ENCODE peak calls at places on chromosome 11, in six cellular contexts. C is HEK293T; T is NCI-H1092; R is astrocyte of the spinal cord; X is CD8-positive, alpha-beta T cell; B is left ventricle myocardium inferior. S is an unnamed sample.

GRCh38 chr11:112310414-112310813 is 49.8 kb upstream of the PLET1 start:
- DNase-seq in C (no peak), T (no peak), R (no peak), X (no peak), B (no peak), S (no peak)

GRCh38 chr11:26134481-26135355 is 197.2 kb upstream of the ANO3 start:
- DNase-seq in C (peak; percentile 10), T (no peak), R (peak; percentile 14), X (no peak), B (no peak), S (no peak)

GRCh38 chr11:55942785-55943392 is 6.7 kb upstream of the OR5I1 start:
- DNase-seq in C (peak; percentile 4), T (peak; percentile 8), R (peak; percentile 1), X (no peak), B (no peak), S (no peak)

GRCh38 chr11:67303132-67303988 is at the start of gene SSH3:
- DNase-seq in C (peak; percentile 68), T (no peak), R (peak; percentile 54), X (peak; percentile 40), B (peak; percentile 83), S (peak; percentile 89)

GRCh38 chr11:117575856-117576255 is 221.2 kb downstream of the DSCAML1 start:
- DNase-seq in C (no peak), T (no peak), R (no peak), X (no peak), B (no peak), S (no peak)

GRCh38 chr11:4593739-4594138 is at the start of gene OR52I1:
- DNase-seq in C (no peak), T (no peak), R (no peak), X (no peak), B (no peak), S (no peak)

GRCh38 chr11:134676516-134677287 is 264.7 kb upstream of the B3GAT1 start:
- DNase-seq in C (no peak), T (no peak), R (no peak), X (no peak), B (no peak), S (no peak)

GRCh38 chr11:62715150-62716130 is 8.0 kb downstream of the GNG3 start:
- DNase-seq in C (no peak), T (no peak), R (no peak), X (no peak), B (no peak), S (peak; percentile 60)

GRCh38 chr11:1736447-1736992 is 13.9 kb downstream of the IFITM10 start:
- DNase-seq in C (no peak), T (no peak), R (no peak), X (no peak), B (no peak), S (no peak)

GRCh38 chr11:47004595-47005033 is 68.1 kb downstream of the CSTPP1 start:
- DNase-seq in C (no peak), T (peak; percentile 44), R (peak; percentile 98), X (no peak), B (peak; percentile 75), S (peak; percentile 81)

GRCh38 chr11:70246196-70246595 is 24.3 kb upstream of the PPFIA1 start:
- DNase-seq in C (no peak), T (no peak), R (peak; percentile 52), X (no peak), B (no peak), S (no peak)

GRCh38 chr11:125176866-125177265 is 12.3 kb downstream of the PKNOX2 start:
- DNase-seq in C (no peak), T (no peak), R (no peak), X (no peak), B (no peak), S (no peak)

GRCh38 chr11:11731311-11732083 is 109.7 kb upstream of the GALNT18 start:
- DNase-seq in C (no peak), T (peak; percentile 3), R (peak; percentile 55), X (no peak), B (no peak), S (no peak)

GRCh38 chr11:115665958-115666357 is 161.7 kb upstream of the CADM1 start:
- DNase-seq in C (no peak), T (no peak), R (no peak), X (no peak), B (no peak), S (no peak)

GRCh38 chr11:67033661-67034166 is 10.8 kb downstream of the SYT12 start:
- DNase-seq in C (no peak), T (no peak), R (peak; percentile 96), X (no peak), B (no peak), S (no peak)

GRCh38 chr11:47413908-47414684 is 5.7 kb downstream of the SLC39A13 start:
- DNase-seq in C (no peak), T (no peak), R (peak; percentile 38), X (no peak), B (no peak), S (no peak)

GRCh38 chr11:1344056-1344635 is 34.7 kb upstream of the TOLLIP start:
- DNase-seq in C (no peak), T (no peak), R (no peak), X (no peak), B (no peak), S (no peak)

GRCh38 chr11:34790620-34791019 is 125.6 kb downstream of the APIP start:
- DNase-seq in C (no peak), T (no peak), R (no peak), X (no peak), B (no peak), S (no peak)

GRCh38 chr11:32435152-32435480 is 223 bp downstream of the WT1 start:
- DNase-seq in C (no peak), T (no peak), R (no peak), X (no peak), B (no peak), S (no peak)

GRCh38 chr11:132410383-132410782 is 1040.0 kb downstream of the NTM start:
- DNase-seq in C (no peak), T (no peak), R (no peak), X (no peak), B (no peak), S (no peak)